ENCODE peak calls at places on chromosomes 12 and 14, in seven cellular contexts. K, Q, V, Z, G, O and R are unnamed samples.

GRCh38 chr14:53896773-53897172 is 59.9 kb downstream of the BMP4 start:
- DNase-seq in V (no peak), K (no peak), Z (no peak), Q (no peak), G (no peak), O (no peak), R (peak)

GRCh38 chr14:56202256-56202655 is 84.0 kb downstream of the PELI2 start:
- DNase-seq in Z (no peak), Q (no peak), V (no peak), K (no peak), G (no peak), O (no peak), R (no peak)

GRCh38 chr12:16258963-16259362 is 18.5 kb downstream of the SLC15A5 start:
- DNase-seq in K (no peak), O (no peak), V (no peak), Q (no peak), G (no peak), Z (no peak), R (no peak)

GRCh38 chr12:54663603-54664002 is 15.4 kb upstream of the DCD start:
- DNase-seq in G (no peak), V (no peak), K (no peak), Z (no peak), O (no peak), Q (no peak), R (no peak)

GRCh38 chr12:130375888-130376287 is 38.2 kb downstream of the PIWIL1 start:
- DNase-seq in G (no peak), Z (no peak), K (no peak), O (no peak), V (no peak), Q (no peak), R (no peak)

GRCh38 chr14:31937730-31938346 is 139.3 kb upstream of the ARHGAP5 start:
- DNase-seq in K (no peak), G (peak), Z (no peak), Q (peak), O (no peak), V (peak), R (peak)

GRCh38 chr12:34401659-34402227 is 379.4 kb downstream of the ALG10 start:
- DNase-seq in O (peak), G (no peak), Z (peak), K (peak), Q (peak), V (peak), R (no peak)

GRCh38 chr14:103456167-103456835 is 66.3 kb downstream of the CKB start:
- DNase-seq in G (no peak), V (no peak), Z (no peak), Q (no peak), K (no peak), O (no peak), R (no peak)

GRCh38 chr12:29517265-29517664 is 19.8 kb upstream of the OVCH1 start:
- DNase-seq in O (no peak), K (no peak), Q (no peak), V (no peak), Z (no peak), G (peak), R (no peak)

GRCh38 chr14:78970677-78971076 is 800.5 kb downstream of the NRXN3 start:
- DNase-seq in V (no peak), Q (no peak), O (no peak), K (no peak), Z (no peak), G (peak), R (no peak)

GRCh38 chr14:93002851-93003298 is 79.9 kb downstream of the CHGA start:
- DNase-seq in V (no peak), Z (no peak), G (no peak), O (peak), Q (no peak), K (no peak), R (no peak)

GRCh38 chr12:52715416-52715815 is 12.1 kb upstream of the KRT77 start:
- DNase-seq in O (no peak), Z (peak), V (no peak), Q (no peak), K (no peak), G (peak), R (no peak)

GRCh38 chr12:76591461-76591860 is 31.9 kb upstream of the OSBPL8 start:
- DNase-seq in G (peak), Z (no peak), V (no peak), O (no peak), K (no peak), Q (no peak), R (peak)

GRCh38 chr12:26195641-26196423 is 459 bp downstream of the SSPN start:
- DNase-seq in Z (peak), Q (peak), O (peak), K (peak), V (peak), G (peak), R (peak)

GRCh38 chr14:99232406-99233214 is 39.4 kb downstream of the BCL11B start:
- DNase-seq in Q (no peak), Z (no peak), K (peak), V (no peak), G (no peak), O (no peak), R (no peak)

GRCh38 chr12:54936736-54937135 is 47.8 kb downstream of the TESPA1 start:
- DNase-seq in K (no peak), Z (no peak), G (peak), O (no peak), V (no peak), Q (no peak), R (peak)

GRCh38 chr14:96251656-96252155 is 4.3 kb upstream of the BDKRB1 start:
- DNase-seq in Z (no peak), G (no peak), O (no peak), V (no peak), K (no peak), Q (no peak), R (no peak)

GRCh38 chr12:119682635-119683340 is 14.9 kb downstream of the PRKAB1 start:
- DNase-seq in G (no peak), Z (no peak), K (no peak), Q (no peak), V (no peak), O (no peak), R (no peak)
- H3K4me3 ChIP-seq in G (no peak), Z (no peak), K (no peak), Q (no peak), V (no peak), O (no peak), R (no peak)

GRCh38 chr12:51218607-51219161 is 822 bp upstream of the POU6F1 start:
- DNase-seq in Q (no peak), O (peak), G (no peak), V (no peak), K (no peak), Z (peak), R (no peak)
- TF ChIP-seq CTCF in Q (no peak), O (no peak), G (no peak), V (no peak), K (no peak), Z (no peak), R (no peak)

GRCh38 chr12:117072106-117072505 is 27.1 kb downstream of the TESC start:
- DNase-seq in O (peak), G (no peak), Z (no peak), Q (no peak), K (no peak), V (no peak), R (no peak)

GRCh38 chr12:117068492-117068891 is 30.7 kb downstream of the TESC start:
- DNase-seq in G (no peak), Z (no peak), Q (no peak), V (no peak), O (no peak), K (no peak), R (no peak)

GRCh38 chr12:117069126-117069788 is 30.0 kb downstream of the TESC start:
- DNase-seq in V (no peak), Z (no peak), K (no peak), O (peak), Q (no peak), G (no peak), R (no peak)

GRCh38 chr12:117071009-117071408 is 28.2 kb downstream of the TESC start:
- DNase-seq in Q (no peak), O (peak), Z (no peak), V (no peak), K (no peak), G (no peak), R (no peak)

DNA sequence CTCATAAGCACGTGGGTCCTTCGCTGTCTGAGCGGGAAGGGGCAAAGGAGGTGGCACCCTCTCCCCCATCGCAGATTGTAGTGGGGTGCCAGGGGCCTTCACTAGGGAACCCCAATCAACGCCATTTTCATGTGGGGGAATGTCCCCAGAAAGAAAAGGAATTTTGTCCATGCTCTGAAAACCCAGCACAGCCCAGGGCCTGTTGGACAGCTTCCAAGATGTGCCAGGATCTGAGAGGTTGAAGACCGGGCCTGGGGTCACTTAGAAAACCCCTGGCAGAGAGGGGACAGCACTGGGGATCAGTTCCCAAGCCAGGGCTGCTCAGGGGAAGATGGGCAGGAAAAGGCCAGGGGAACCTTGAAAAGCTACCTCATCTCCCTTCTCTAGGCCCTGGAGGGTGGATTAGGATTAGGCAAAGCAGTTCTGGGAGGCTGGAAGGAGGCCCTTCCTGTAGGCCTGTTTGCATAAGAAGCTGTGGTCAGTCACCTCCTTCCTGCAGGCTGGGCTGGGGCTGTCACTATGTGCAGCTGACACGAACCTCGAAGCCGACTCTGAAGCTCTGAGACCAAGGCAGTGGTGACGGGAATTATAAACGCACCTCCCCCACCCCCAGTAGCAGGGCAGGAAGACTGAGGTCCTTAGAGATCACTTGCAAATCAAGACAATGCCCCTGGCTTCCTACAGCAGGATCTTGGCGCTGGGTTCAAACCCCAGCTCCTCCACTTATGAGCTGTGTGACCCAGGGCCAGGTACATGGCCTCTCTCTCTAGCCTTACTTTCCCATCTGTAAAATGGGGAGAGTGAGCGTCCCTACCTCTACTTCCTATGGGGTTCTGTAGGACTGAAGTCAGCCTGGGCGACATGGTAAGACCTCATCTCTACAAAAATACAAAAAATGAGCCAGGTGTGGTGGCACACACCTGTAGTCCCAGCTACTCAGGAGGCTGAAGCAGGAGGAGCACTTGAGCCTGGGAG is 29.0 kb downstream of the TESC start:
- DNase-seq in V (no peak), Z (peak), Q (no peak), O (peak), K (peak), G (no peak), R (no peak)
- H3K4me3 ChIP-seq in V (no peak), Z (no peak), Q (no peak), O (no peak), K (no peak), G (no peak), R (no peak)

DNA sequence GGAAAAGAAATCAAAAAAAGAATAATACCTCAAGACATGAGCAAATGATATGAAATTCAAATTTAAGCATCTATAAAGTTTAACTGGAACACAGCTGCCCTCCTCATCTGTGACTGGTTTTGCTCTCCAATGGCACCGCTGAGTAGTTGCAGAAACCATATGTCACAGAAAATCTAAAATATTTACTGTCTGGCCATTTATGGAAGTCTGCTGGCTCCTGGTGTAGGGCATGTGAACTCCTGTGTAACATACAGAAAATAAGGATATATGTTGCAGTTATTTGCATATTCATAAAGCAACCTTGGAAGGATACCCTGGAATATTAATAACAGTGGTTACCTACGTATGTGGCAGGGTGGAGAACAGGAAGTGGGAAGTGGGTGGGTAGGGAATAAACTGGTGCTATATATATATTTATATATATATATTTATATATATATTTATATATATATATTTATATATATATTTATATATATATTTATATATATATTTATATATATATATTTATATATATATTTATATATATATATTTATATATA is 48.3 kb downstream of the LTBP2 start:
- DNase-seq in K (no peak), Z (no peak), Q (no peak), O (no peak), V (no peak), G (no peak), R (no peak)
- TF ChIP-seq CTCF in K (no peak), Z (no peak), Q (no peak), O (no peak), V (no peak), G (no peak), R (no peak)

GRCh38 chr12:124608451-124608870 is 41.0 kb upstream of the NCOR2 start:
- DNase-seq in O (no peak), Q (no peak), Z (no peak), K (no peak), G (peak), V (no peak), R (peak)
- H3K4me3 ChIP-seq in O (no peak), Q (no peak), Z (no peak), K (no peak), G (peak), V (no peak), R (no peak)

GRCh38 chr12:57176139-57176477 is 28.7 kb upstream of the LRP1-AS start:
- DNase-seq in Q (no peak), G (no peak), O (no peak), Z (no peak), K (no peak), V (no peak), R (no peak)
- TF ChIP-seq CTCF in Q (no peak), G (peak), O (peak), Z (no peak), K (no peak), V (peak), R (no peak)

GRCh38 chr12:71846322-71846940 is 6.9 kb downstream of the TBC1D15 start:
- DNase-seq in V (no peak), Z (no peak), K (no peak), O (no peak), Q (no peak), G (peak), R (peak)
- H3K4me3 ChIP-seq in V (no peak), Z (no peak), K (no peak), O (no peak), Q (no peak), G (no peak), R (no peak)